ENCODE peak calls at places on chromosomes 3 and 15, in six cellular contexts. A is Panc1; S is fibroblast of pulmonary artery; C is CD4-positive, CD25-positive, alpha-beta regulatory T cell; U is cardiac muscle cell; P is PC-9. M is an unnamed sample.
A peak's percentile ranks its signal among the peaks of the same experiment; 100 is the strongest.

GRCh38 chr15:39579487-39580116 is 1.3 kb upstream of the THBS1 start:
- DNase-seq in S (peak; percentile 98), A (peak; percentile 51), C (no peak), U (peak; percentile 95), P (peak; percentile 83), M (no peak)

GRCh38 chr15:66578286-66578875 is 12.6 kb upstream of the LCTL start:
- DNase-seq in P (peak; percentile 9), A (no peak), U (peak; percentile 76), S (peak; percentile 93), C (no peak), M (no peak)

GRCh38 chr15:71143373-71144310 is 28.4 kb downstream of the THSD4 start:
- DNase-seq in U (no peak), P (no peak), S (no peak), A (no peak), C (no peak), M (no peak)

GRCh38 chr15:31136016-31136415 is 34.5 kb upstream of the TRPM1 start:
- DNase-seq in U (no peak), A (no peak), S (no peak), P (no peak), C (no peak), M (no peak)

GRCh38 chr3:145489011-145489410 is 672.0 kb downstream of the PLOD2 start:
- DNase-seq in C (no peak), P (no peak), A (no peak), U (no peak), S (no peak), M (no peak)

GRCh38 chr15:36798366-36798765 is 218.9 kb downstream of the CDIN1 start:
- DNase-seq in P (no peak), A (no peak), U (peak; percentile 12), C (no peak), S (peak; percentile 23), M (no peak)

GRCh38 chr3:196138927-196139680 is 57.2 kb upstream of the TFRC start:
- DNase-seq in A (no peak), S (peak; percentile 71), C (no peak), P (peak; percentile 57), U (peak; percentile 69), M (no peak)

GRCh38 chr3:99023590-99024192 is 122.2 kb upstream of the DCBLD2 start:
- DNase-seq in S (peak; percentile 72), P (no peak), A (no peak), U (peak; percentile 70), C (no peak), M (no peak)

GRCh38 chr15:38002883-38003477 is 68.5 kb downstream of the TMCO5A start:
- DNase-seq in C (no peak), A (no peak), U (peak; percentile 88), P (peak; percentile 37), S (peak; percentile 91), M (peak; percentile 20)

GRCh38 chr3:174441588-174442316 is 417.4 kb upstream of the NAALADL2 start:
- DNase-seq in P (no peak), A (no peak), C (no peak), U (peak; percentile 45), S (peak; percentile 91), M (no peak)

GRCh38 chr3:130699765-130700164 is 46.9 kb downstream of the PIK3R4 start:
- DNase-seq in S (peak; percentile 45), P (no peak), U (peak; percentile 58), A (no peak), C (peak; percentile 4), M (peak; percentile 6)

GRCh38 chr15:42385206-42385979 is 26.1 kb downstream of the CAPN3 start:
- DNase-seq in C (no peak), P (peak; percentile 44), S (peak; percentile 75), A (peak; percentile 30), U (peak; percentile 76), M (no peak)

GRCh38 chr3:111368061-111368460 is 173.9 kb upstream of the CD96 start:
- DNase-seq in C (no peak), P (no peak), U (no peak), A (no peak), S (no peak), M (no peak)

GRCh38 chr15:80179025-80179759 is 26.4 kb downstream of the FAH start:
- DNase-seq in U (peak; percentile 73), S (peak; percentile 87), P (peak; percentile 46), C (no peak), A (peak; percentile 89), M (no peak)

GRCh38 chr3:40713795-40714194 is 189.0 kb downstream of the ZNF621 start:
- DNase-seq in S (no peak), C (no peak), A (no peak), P (no peak), U (no peak), M (peak; percentile 6)

GRCh38 chr15:80839764-80840130 is 60.6 kb downstream of the CEMIP start:
- DNase-seq in S (no peak), A (no peak), C (no peak), U (no peak), P (no peak), M (no peak)

GRCh38 chr3:126523745-126524428 is at the start of gene CHST13:
- DNase-seq in C (no peak), A (no peak), U (peak; percentile 57), S (peak; percentile 30), P (peak; percentile 68), M (no peak)

GRCh38 chr15:48413304-48413703 is 82.1 kb downstream of the DUT start:
- DNase-seq in S (peak; percentile 83), P (no peak), C (no peak), U (peak; percentile 82), A (no peak), M (no peak)

GRCh38 chr3:170233532-170233931 is 11.3 kb downstream of the PRKCI start:
- DNase-seq in U (peak; percentile 84), A (no peak), S (peak; percentile 87), P (peak; percentile 45), C (no peak), M (no peak)

GRCh38 chr3:190883973-190884832 is 21.7 kb upstream of the GMNC start:
- DNase-seq in A (peak; percentile 56), S (peak; percentile 77), P (peak; percentile 50), U (peak; percentile 72), C (no peak), M (peak; percentile 9)

GRCh38 chr3:130849111-130849552 is 44.8 kb upstream of the ATP2C1 start:
- DNase-seq in S (no peak), C (no peak), U (no peak), P (peak; percentile 73), A (no peak), M (peak; percentile 39)

GRCh38 chr15:87986786-87987185 is 269.8 kb downstream of the NTRK3 start:
- DNase-seq in A (no peak), P (no peak), S (no peak), U (no peak), C (no peak), M (no peak)

GRCh38 chr3:107063351-107063750 is 313.9 kb upstream of the CCDC54 start:
- DNase-seq in C (no peak), U (peak; percentile 25), S (peak; percentile 17), P (no peak), A (no peak), M (no peak)

GRCh38 chr15:91411570-91411969 is 311.5 kb downstream of the SV2B start:
- DNase-seq in P (no peak), A (no peak), S (no peak), C (no peak), U (no peak), M (no peak)

GRCh38 chr15:91412529-91412928 is 312.5 kb downstream of the SV2B start:
- DNase-seq in C (no peak), S (no peak), U (no peak), P (no peak), A (no peak), M (no peak)

GRCh38 chr15:91407237-91407889 is 307.3 kb downstream of the SV2B start:
- DNase-seq in C (peak; percentile 3), U (peak; percentile 41), S (peak; percentile 30), P (peak; percentile 40), A (no peak), M (no peak)

GRCh38 chr15:91409430-91409829 is 309.4 kb downstream of the SV2B start:
- DNase-seq in U (no peak), C (no peak), A (no peak), P (no peak), S (no peak), M (no peak)

GRCh38 chr15:91408476-91409076 is 308.5 kb downstream of the SV2B start:
- DNase-seq in C (no peak), A (no peak), P (no peak), U (peak; percentile 59), S (peak; percentile 28), M (no peak)
- H3K4me3 ChIP-seq in C (no peak overlapping the region), A (no peak overlapping the region), P (no peak overlapping the region), U (no peak overlapping the region), S (no peak overlapping the region), M (no peak overlapping the region)

GRCh38 chr15:45402955-45403892 is 24.9 kb upstream of the GATM start:
- DNase-seq in C (no peak), S (peak; percentile 39), A (no peak), P (peak; percentile 24), U (peak; percentile 30), M (peak; percentile 66)
- H3K4me3 ChIP-seq in C (peak overlapping the region; percentile 88), S (peak overlapping the region; percentile 92), A (peak overlapping the region; percentile 98), P (peak overlapping the region; percentile 78), U (peak overlapping the region; percentile 70), M (peak overlapping the region; percentile 97)

DNA sequence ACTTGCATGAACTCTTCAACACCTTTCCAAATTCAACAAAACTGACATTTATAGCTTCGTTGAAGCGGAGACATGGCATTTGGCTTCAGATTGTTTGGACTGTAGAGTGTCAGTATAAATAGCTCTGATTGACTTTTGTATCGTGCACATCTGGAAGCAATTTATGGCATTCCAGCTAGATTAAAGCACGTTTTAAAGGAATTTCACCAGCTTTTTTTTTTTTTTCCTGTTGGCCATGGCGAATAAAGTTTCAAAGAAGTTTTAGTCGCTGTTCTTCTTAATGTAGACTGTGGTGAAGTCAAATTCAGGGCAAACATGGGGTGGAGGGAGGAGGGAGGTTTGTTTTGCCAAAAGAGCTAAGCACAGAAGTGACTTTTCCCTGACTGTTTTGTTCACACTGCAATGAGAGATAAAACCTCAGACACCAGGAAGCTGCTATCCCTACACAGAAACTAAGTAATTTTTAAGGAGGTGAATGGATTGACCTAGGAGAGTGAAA is 391.0 kb upstream of the RARB start:
- DNase-seq in U (peak; percentile 41), S (no peak), P (no peak), A (no peak), C (no peak), M (no peak)
- H3K4me3 ChIP-seq in U (no peak overlapping the region), S (no peak overlapping the region), P (no peak overlapping the region), A (no peak overlapping the region), C (no peak overlapping the region), M (no peak overlapping the region)

GRCh38 chr15:63992300-63992699 is 54.0 kb downstream of the DAPK2 start:
- DNase-seq in C (no peak), S (no peak), U (no peak), A (no peak), P (no peak), M (no peak)

GRCh38 chr15:63986751-63987341 is 59.4 kb downstream of the DAPK2 start:
- DNase-seq in P (no peak), U (no peak), C (no peak), A (no peak), S (no peak), M (peak; percentile 77)

GRCh38 chr15:63987979-63988378 is 58.3 kb downstream of the DAPK2 start:
- DNase-seq in A (no peak), S (no peak), U (no peak), C (no peak), P (no peak), M (no peak)

GRCh38 chr15:63991706-63992105 is 54.6 kb downstream of the DAPK2 start:
- DNase-seq in S (no peak), P (no peak), A (no peak), C (no peak), U (no peak), M (no peak)

DNA sequence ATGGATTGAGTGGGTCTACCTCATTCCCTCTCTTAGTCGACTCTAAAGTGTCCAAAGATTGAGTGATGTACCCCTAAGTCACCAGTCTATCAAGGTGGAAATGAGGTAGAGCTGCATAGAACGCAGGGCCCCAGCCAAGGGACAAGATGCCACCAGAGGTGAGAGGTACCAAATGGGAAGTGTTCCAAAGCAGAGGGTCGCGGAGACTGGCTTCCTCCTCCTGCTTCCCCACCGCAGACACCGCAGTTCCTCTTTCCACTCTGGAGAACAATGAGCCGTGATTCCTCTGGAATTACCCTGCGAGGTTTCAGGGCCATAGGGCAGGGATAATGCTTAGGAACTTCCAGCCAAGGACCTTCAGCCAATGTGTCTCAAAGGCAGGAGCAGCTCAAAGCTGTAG is 55.8 kb downstream of the DAPK2 start:
- DNase-seq in P (no peak), S (no peak), A (no peak), C (no peak), U (no peak), M (no peak)
- H3K4me3 ChIP-seq in P (no peak overlapping the region), S (no peak overlapping the region), A (no peak overlapping the region), C (no peak overlapping the region), U (no peak overlapping the region), M (no peak overlapping the region)